ENCODE peak calls at places on chromosomes 16 and 17, in seven cellular contexts. A is SK-N-SH, R is GM12878, C is neuronal stem cell, K is GM23248, O is astrocyte, Y is colonic mucosa. W is an unnamed sample.

GRCh38 chr17:40813804-40814203 is 8.6 kb downstream of the KRT10 start:
- DNase-seq in K (peak; percentile 17), O (peak; percentile 46), Y (no peak), R (no peak), C (no peak), A (no peak), W (no peak)

GRCh38 chr17:17203173-17203730 is 2.9 kb downstream of the PLD6 start:
- DNase-seq in O (no peak), Y (no peak), K (no peak), A (no peak), C (no peak), R (no peak), W (no peak)

GRCh38 chr16:27230562-27230991 is 27.3 kb downstream of the KDM8 start:
- DNase-seq in O (no peak), K (no peak), C (no peak), Y (peak; percentile 91), R (no peak), A (no peak), W (no peak)

GRCh38 chr17:71632328-71632727 is 488.5 kb upstream of the SOX9 start:
- DNase-seq in K (peak; percentile 58), O (peak; percentile 81), C (no peak), R (no peak), Y (no peak), A (no peak), W (no peak)

GRCh38 chr16:70766176-70766575 is 34.8 kb downstream of the VAC14 start:
- DNase-seq in R (no peak), K (no peak), Y (no peak), C (no peak), O (no peak), A (no peak), W (no peak)

GRCh38 chr16:1042776-1043349 is 29.7 kb upstream of the SSTR5 start:
- DNase-seq in A (no peak), C (no peak), Y (no peak), O (no peak), K (peak; percentile 50), R (no peak), W (no peak)

GRCh38 chr17:65102788-65103187 is 34.4 kb upstream of the RGS9 start:
- DNase-seq in Y (no peak), C (no peak), R (no peak), A (no peak), K (peak; percentile 18), O (peak; percentile 50), W (no peak)

GRCh38 chr16:71320021-71320420 is 30.8 kb upstream of the CMTR2 start:
- DNase-seq in K (no peak), C (no peak), O (no peak), A (no peak), R (no peak), Y (no peak), W (no peak)

GRCh38 chr16:25828510-25828909 is 136.8 kb downstream of the HS3ST4 start:
- DNase-seq in Y (no peak), C (no peak), R (no peak), K (no peak), O (no peak), A (no peak), W (no peak)

GRCh38 chr17:68057531-68057952 is 22.0 kb downstream of the KPNA2 start:
- DNase-seq in R (no peak), C (no peak), O (no peak), K (peak; percentile 60), A (peak; percentile 24), Y (peak; percentile 46), W (no peak)

GRCh38 chr17:45269912-45270311 is 8.0 kb upstream of the SPATA32 start:
- DNase-seq in Y (no peak), O (no peak), C (no peak), K (no peak), A (no peak), R (no peak), W (no peak)
- H3K36me3 ChIP-seq in Y (peaks cover 31% of the 10 kb centered on the region), O (peaks cover 45% of the 10 kb centered on the region), C (peaks cover 50% of the 10 kb centered on the region), K (peaks cover 63% of the 10 kb centered on the region), A (peaks cover 70% of the 10 kb centered on the region), R (peaks cover 60% of the 10 kb centered on the region), W (no peaks in the 10 kb centered on the region)

GRCh38 chr17:2211661-2212327 is 91.8 kb downstream of the SMG6 start:
- DNase-seq in C (no peak), A (no peak), R (no peak), O (no peak), Y (no peak), K (peak; percentile 23), W (no peak)
- H3K9ac ChIP-seq in C (no peak overlapping the region), A (no peak overlapping the region), R (no peak overlapping the region), O (peak overlapping the region; percentile 93), Y (no peak overlapping the region), K (peak overlapping the region; percentile 91), W (no peak overlapping the region)

GRCh38 chr17:22707626-22708025 is 1015.3 kb downstream of the KCNJ18 start:
- DNase-seq in O (no peak), K (no peak), A (no peak), C (no peak), Y (no peak), R (no peak), W (no peak)
- H3K9me3 ChIP-seq in O (peaks cover 7% of the 10 kb centered on the region), K (no peaks in the 10 kb centered on the region), A (no peaks in the 10 kb centered on the region), C (peaks cover 49% of the 10 kb centered on the region), Y (no peaks in the 10 kb centered on the region), R (no peaks in the 10 kb centered on the region), W (no peaks in the 10 kb centered on the region)

DNA sequence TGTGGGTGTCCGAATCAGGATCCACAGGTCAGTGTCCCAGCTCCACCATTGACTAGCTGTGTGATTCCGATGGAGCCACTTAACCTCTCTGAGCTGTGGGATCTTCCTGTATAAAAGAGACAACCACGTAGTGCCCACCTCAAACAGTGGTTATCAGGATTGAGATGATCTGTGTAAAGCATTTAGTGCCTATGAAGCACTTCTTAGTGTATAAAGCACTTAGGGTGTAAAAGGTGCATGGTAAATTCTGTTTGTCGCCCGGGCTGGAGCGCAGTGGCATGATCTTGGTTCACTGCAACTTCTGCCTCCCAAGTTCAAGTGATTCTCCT is 95.2 kb downstream of the MARF1 start:
- DNase-seq in Y (no peak), K (no peak), A (no peak), R (no peak), O (no peak), C (no peak), W (no peak)
- H3K36me3 ChIP-seq in Y (no peaks in the 10 kb centered on the region), K (peaks cover 4% of the 10 kb centered on the region), A (no peaks in the 10 kb centered on the region), R (no peaks in the 10 kb centered on the region), O (no peaks in the 10 kb centered on the region), C (peaks cover under 1% of the 10 kb centered on the region), W (no peaks in the 10 kb centered on the region)

GRCh38 chr17:38451840-38452529 is 23.7 kb downstream of the ARHGAP23 start:
- DNase-seq in O (peak; percentile 89), C (no peak), A (no peak), R (no peak), K (peak; percentile 93), Y (no peak), W (peak; percentile 42)
- H3K9ac ChIP-seq in O (peak overlapping the region; percentile 77), C (no peak overlapping the region), A (peak overlapping the region; percentile 45), R (no peak overlapping the region), K (peak overlapping the region; percentile 61), Y (no peak overlapping the region), W (peak overlapping the region; percentile 75)

DNA sequence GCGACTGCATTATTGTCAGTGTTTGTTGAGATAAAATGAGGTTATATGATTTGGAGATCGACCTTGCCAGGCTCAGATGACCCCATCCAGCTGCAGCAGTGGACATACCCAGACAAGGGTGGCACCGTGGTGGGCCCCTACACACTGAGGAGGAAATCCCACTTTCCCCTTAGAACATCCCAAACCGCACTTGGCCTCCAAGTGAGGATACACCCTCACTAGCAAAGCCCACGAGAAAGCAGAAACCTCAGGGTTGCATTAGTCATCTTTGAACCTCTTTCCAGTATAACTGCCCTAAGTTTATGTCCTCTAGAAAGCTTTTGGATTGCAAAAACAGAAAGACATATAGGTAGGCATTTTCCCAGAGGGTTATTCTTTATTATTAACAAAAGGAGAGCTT is 101.5 kb downstream of the CLEC16A start:
- DNase-seq in Y (no peak), R (no peak), C (no peak), O (peak; percentile 25), K (peak; percentile 65), A (no peak), W (no peak)
- H3K9me3 ChIP-seq in Y (no peaks in the 10 kb centered on the region), R (no peaks in the 10 kb centered on the region), C (no peaks in the 10 kb centered on the region), O (no peaks in the 10 kb centered on the region), K (no peaks in the 10 kb centered on the region), A (no peaks in the 10 kb centered on the region), W (no peaks in the 10 kb centered on the region)

DNA sequence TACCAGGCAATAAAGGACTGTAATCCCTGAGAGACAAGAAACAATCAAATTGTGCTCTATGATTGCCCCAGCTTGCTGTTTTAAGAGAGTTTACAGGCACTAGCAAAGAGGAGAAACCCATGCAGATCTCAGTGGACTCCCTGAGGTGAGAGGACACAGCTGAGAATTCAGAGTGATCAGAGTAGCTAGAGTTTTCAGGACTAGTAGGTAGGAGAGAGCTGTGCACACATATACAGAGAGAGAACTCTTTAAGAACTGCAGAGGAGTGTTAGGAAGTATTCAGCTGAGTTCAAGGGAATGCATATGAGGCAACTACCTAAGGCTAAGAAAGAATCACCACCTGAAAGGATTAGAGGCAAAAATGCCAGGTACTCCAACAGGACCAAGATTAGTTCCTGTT is 904.8 kb downstream of the CDH8 start:
- DNase-seq in C (no peak), O (no peak), Y (no peak), A (no peak), K (no peak), R (no peak), W (no peak)
- H3K36me3 ChIP-seq in C (no peaks in the 10 kb centered on the region), O (no peaks in the 10 kb centered on the region), Y (no peaks in the 10 kb centered on the region), A (no peaks in the 10 kb centered on the region), K (no peaks in the 10 kb centered on the region), R (no peaks in the 10 kb centered on the region), W (no peaks in the 10 kb centered on the region)